ENCODE peak calls at places on chromosome 16, in eight cellular contexts. One of them, this sample, is unnamed.

GRCh38 chr16:3188925-3189825 is 1.2 kb downstream of the OR1F1 start:
- DNase-seq in GM12892: peak
- DNase-seq in HCT116: no peak
- DNase-seq in SK-N-SH: peak
- DNase-seq in upper lobe of left lung: no peak
- DNase-seq in GM23338: peak
- DNase-seq in breast epithelium: no peak
- DNase-seq in prostate gland: no peak
- DNase-seq in this sample: no peak

GRCh38 chr16:79449067-79449466 is 151.5 kb downstream of the MAF start:
- DNase-seq in SK-N-SH: no peak
- DNase-seq in upper lobe of left lung: no peak
- DNase-seq in GM12892: no peak
- DNase-seq in HCT116: no peak
- DNase-seq in GM23338: no peak
- DNase-seq in prostate gland: no peak
- DNase-seq in breast epithelium: no peak
- DNase-seq in this sample: no peak

GRCh38 chr16:86492267-86492960 is 17.9 kb upstream of the FOXF1 start:
- DNase-seq in GM12892: no peak
- DNase-seq in HCT116: no peak
- DNase-seq in prostate gland: no peak
- DNase-seq in SK-N-SH: no peak
- DNase-seq in breast epithelium: no peak
- DNase-seq in GM23338: no peak
- DNase-seq in upper lobe of left lung: no peak
- DNase-seq in this sample: no peak

GRCh38 chr16:28503470-28504259 is 3.0 kb downstream of the IL27 start:
- DNase-seq in GM23338: no peak
- DNase-seq in upper lobe of left lung: no peak
- DNase-seq in GM12892: no peak
- DNase-seq in HCT116: peak
- DNase-seq in SK-N-SH: no peak
- DNase-seq in breast epithelium: no peak
- DNase-seq in prostate gland: no peak
- DNase-seq in this sample: no peak

GRCh38 chr16:9965079-9965478 is 217.1 kb downstream of the GRIN2A start:
- DNase-seq in GM23338: no peak
- DNase-seq in prostate gland: no peak
- DNase-seq in SK-N-SH: no peak
- DNase-seq in upper lobe of left lung: no peak
- DNase-seq in GM12892: no peak
- DNase-seq in HCT116: no peak
- DNase-seq in breast epithelium: no peak
- DNase-seq in this sample: no peak

GRCh38 chr16:70276392-70276791 is 12.9 kb downstream of the AARS1 start:
- DNase-seq in GM12892: no peak
- DNase-seq in HCT116: no peak
- DNase-seq in breast epithelium: no peak
- DNase-seq in prostate gland: no peak
- DNase-seq in upper lobe of left lung: no peak
- DNase-seq in GM23338: no peak
- DNase-seq in SK-N-SH: no peak
- DNase-seq in this sample: no peak

GRCh38 chr16:11356573-11357331 is 11.5 kb downstream of the RMI2 start:
- DNase-seq in GM23338: peak
- DNase-seq in prostate gland: no peak
- DNase-seq in breast epithelium: no peak
- DNase-seq in HCT116: no peak
- DNase-seq in upper lobe of left lung: peak
- DNase-seq in SK-N-SH: peak
- DNase-seq in GM12892: no peak
- DNase-seq in this sample: peak

GRCh38 chr16:2778692-2778958 is 1.5 kb upstream of the ELOB start:
- DNase-seq in HCT116: no peak
- DNase-seq in prostate gland: no peak
- DNase-seq in GM12892: no peak
- DNase-seq in GM23338: no peak
- DNase-seq in breast epithelium: no peak
- DNase-seq in upper lobe of left lung: no peak
- DNase-seq in SK-N-SH: no peak
- DNase-seq in this sample: no peak

GRCh38 chr16:19330801-19331484 is 45.4 kb downstream of the CLEC19A start:
- DNase-seq in GM12892: no peak
- DNase-seq in SK-N-SH: no peak
- DNase-seq in prostate gland: peak
- DNase-seq in GM23338: peak
- DNase-seq in upper lobe of left lung: no peak
- DNase-seq in HCT116: peak
- DNase-seq in breast epithelium: peak
- DNase-seq in this sample: no peak

GRCh38 chr16:30121741-30122620 is 1.0 kb downstream of the MAPK3 start:
- DNase-seq in breast epithelium: no peak
- DNase-seq in prostate gland: no peak
- DNase-seq in upper lobe of left lung: peak
- DNase-seq in GM12892: no peak
- DNase-seq in SK-N-SH: peak
- DNase-seq in HCT116: no peak
- DNase-seq in GM23338: no peak
- DNase-seq in this sample: no peak

GRCh38 chr16:81499576-81500380 is 55.2 kb downstream of the CMIP start:
- DNase-seq in GM12892: no peak
- DNase-seq in breast epithelium: peak
- DNase-seq in upper lobe of left lung: no peak
- DNase-seq in GM23338: no peak
- DNase-seq in prostate gland: peak
- DNase-seq in SK-N-SH: no peak
- DNase-seq in HCT116: no peak
- DNase-seq in this sample: no peak

DNA sequence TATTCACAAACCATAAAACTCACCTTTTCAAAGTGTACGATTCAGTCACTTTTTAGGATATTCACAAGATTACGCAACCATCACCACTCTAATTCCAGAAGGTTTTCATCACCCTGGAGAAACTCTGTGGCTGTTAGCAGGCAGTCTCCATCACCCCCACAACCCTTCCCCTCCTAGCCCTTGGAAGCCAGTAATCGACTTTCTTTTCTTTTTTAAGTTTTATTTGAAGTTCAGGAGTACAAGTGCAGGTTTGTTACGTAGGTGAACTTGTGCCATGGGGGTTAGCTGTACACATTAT is 363.5 kb downstream of the CPPED1 start:
- DNase-seq in prostate gland: no peak
- DNase-seq in GM23338: no peak
- DNase-seq in breast epithelium: no peak
- DNase-seq in GM12892: no peak
- DNase-seq in HCT116: no peak
- DNase-seq in upper lobe of left lung: no peak
- DNase-seq in SK-N-SH: no peak
- DNase-seq in this sample: no peak
- TF ChIP-seq POLR2AphosphoS5 in prostate gland: no peak
- TF ChIP-seq POLR2AphosphoS5 in GM23338: no peak
- TF ChIP-seq POLR2AphosphoS5 in breast epithelium: no peak
- TF ChIP-seq POLR2AphosphoS5 in GM12892: no peak
- TF ChIP-seq POLR2AphosphoS5 in HCT116: no peak
- TF ChIP-seq POLR2AphosphoS5 in upper lobe of left lung: no peak
- TF ChIP-seq POLR2AphosphoS5 in SK-N-SH: no peak
- TF ChIP-seq POLR2AphosphoS5 in this sample: no peak

GRCh38 chr16:20987049-20987448 is 86.5 kb downstream of the LYRM1 start:
- DNase-seq in prostate gland: no peak
- DNase-seq in HCT116: no peak
- DNase-seq in GM12892: no peak
- DNase-seq in GM23338: no peak
- DNase-seq in upper lobe of left lung: no peak
- DNase-seq in SK-N-SH: no peak
- DNase-seq in breast epithelium: no peak
- DNase-seq in this sample: no peak
- TF ChIP-seq POLR2AphosphoS5 in prostate gland: no peak
- TF ChIP-seq POLR2AphosphoS5 in HCT116: no peak
- TF ChIP-seq POLR2AphosphoS5 in GM12892: no peak
- TF ChIP-seq POLR2AphosphoS5 in GM23338: no peak
- TF ChIP-seq POLR2AphosphoS5 in upper lobe of left lung: no peak
- TF ChIP-seq POLR2AphosphoS5 in SK-N-SH: no peak
- TF ChIP-seq POLR2AphosphoS5 in breast epithelium: no peak
- TF ChIP-seq POLR2AphosphoS5 in this sample: no peak

GRCh38 chr16:57781741-57782606 is 20.3 kb downstream of the KIFC3 start:
- DNase-seq in prostate gland: no peak
- DNase-seq in GM23338: no peak
- DNase-seq in GM12892: no peak
- DNase-seq in HCT116: no peak
- DNase-seq in upper lobe of left lung: no peak
- DNase-seq in breast epithelium: no peak
- DNase-seq in SK-N-SH: no peak
- DNase-seq in this sample: no peak
- TF ChIP-seq POLR2AphosphoS5 in prostate gland: no peak
- TF ChIP-seq POLR2AphosphoS5 in GM23338: no peak
- TF ChIP-seq POLR2AphosphoS5 in GM12892: no peak
- TF ChIP-seq POLR2AphosphoS5 in HCT116: no peak
- TF ChIP-seq POLR2AphosphoS5 in upper lobe of left lung: no peak
- TF ChIP-seq POLR2AphosphoS5 in breast epithelium: no peak
- TF ChIP-seq POLR2AphosphoS5 in SK-N-SH: no peak
- TF ChIP-seq POLR2AphosphoS5 in this sample: no peak

DNA sequence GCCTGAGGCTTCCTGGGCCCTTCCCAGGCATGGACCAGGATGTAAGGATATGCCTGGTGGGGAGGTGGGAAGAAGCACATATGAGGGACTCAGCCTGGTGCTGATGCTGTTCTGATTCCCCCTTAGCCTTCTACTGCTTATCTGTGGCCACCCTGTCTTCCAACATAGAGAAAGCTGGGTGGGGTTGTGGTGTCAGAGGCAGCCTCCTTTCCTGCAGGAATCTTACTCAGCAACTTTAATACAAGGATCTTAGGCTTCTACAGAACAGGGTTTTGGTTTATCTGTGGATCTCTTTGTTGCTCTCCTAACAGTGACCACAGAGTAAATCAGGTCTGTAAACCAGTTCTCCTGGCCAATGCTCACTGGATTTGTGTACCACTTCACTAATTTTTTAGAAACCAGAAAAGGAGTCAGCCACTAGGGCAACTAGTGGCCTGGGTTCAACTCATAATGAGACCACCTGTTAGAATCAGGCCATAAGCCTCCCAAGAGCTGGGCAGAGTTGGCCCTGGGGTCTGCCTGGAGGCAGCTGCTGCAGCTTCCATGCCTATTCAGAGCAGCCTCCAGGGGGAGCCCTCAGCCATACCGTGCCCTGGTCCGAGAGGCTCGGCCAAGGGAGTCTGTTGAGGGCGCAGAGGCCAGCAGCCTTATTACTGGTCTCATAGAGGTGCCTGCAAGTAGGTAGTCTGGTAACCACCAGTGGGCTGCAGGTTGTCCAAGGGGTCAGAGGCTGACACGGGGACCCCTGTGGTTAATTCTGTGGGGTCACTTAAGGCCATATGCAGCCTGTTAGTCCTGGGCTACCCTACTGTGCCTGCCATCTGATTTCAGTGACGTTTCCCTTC is 7.1 kb downstream of the HAS3 start:
- DNase-seq in GM23338: peak
- DNase-seq in breast epithelium: no peak
- DNase-seq in HCT116: no peak
- DNase-seq in prostate gland: no peak
- DNase-seq in GM12892: peak
- DNase-seq in upper lobe of left lung: peak
- DNase-seq in SK-N-SH: peak
- DNase-seq in this sample: no peak
- TF ChIP-seq POLR2AphosphoS5 in GM23338: peak
- TF ChIP-seq POLR2AphosphoS5 in breast epithelium: no peak
- TF ChIP-seq POLR2AphosphoS5 in HCT116: peak
- TF ChIP-seq POLR2AphosphoS5 in prostate gland: no peak
- TF ChIP-seq POLR2AphosphoS5 in GM12892: no peak
- TF ChIP-seq POLR2AphosphoS5 in upper lobe of left lung: no peak
- TF ChIP-seq POLR2AphosphoS5 in SK-N-SH: no peak
- TF ChIP-seq POLR2AphosphoS5 in this sample: no peak